ENCODE peak calls at places on chromosomes 13 and 19, in nine cellular contexts. Z is effector CD4-positive, alpha-beta T cell; G is fibroblast of pulmonary artery; H is stimulated activated CD4-positive, alpha-beta T cell treated with anti-CD3 and anti-CD28 coated beads, TNF-alpha, amount 100 ng/mL, for 48 hours; O is naive thymus-derived CD8-positive, alpha-beta T cell; F is AG09319; Q is stimulated activated CD8-positive, alpha-beta memory T cell treated with anti-CD3 and anti-CD28 coated beads, Interleukin-2, amount 100 ng/mL, for 1 hour; N is T47D; U is A172. Y is an unnamed sample.

GRCh38 chr19:48469056-48469881 is at the start of gene CYTH2:
- DNase-seq in N (peak; percentile 89), Q (peak; percentile 97), O (peak; percentile 100), G (peak; percentile 100), Z (peak; percentile 99), H (peak; percentile 97), U (peak; percentile 98), F (peak; percentile 64), Y (peak; percentile 99)

GRCh38 chr19:45344621-45345505 is 4.3 kb downstream of the KLC3 start:
- DNase-seq in H (no peak), U (no peak), F (no peak), N (no peak), Z (no peak), Q (no peak), G (no peak), O (no peak), Y (no peak)

GRCh38 chr13:41352935-41353801 is 42.1 kb downstream of the NAA16 start:
- DNase-seq in U (peak; percentile 52), G (peak; percentile 80), H (no peak), F (peak; percentile 5), Q (peak; percentile 21), N (no peak), O (peak; percentile 69), Z (peak; percentile 33), Y (no peak)

GRCh38 chr13:87234981-87235380 is 436.2 kb upstream of the SLITRK5 start:
- DNase-seq in F (no peak), N (no peak), Q (no peak), G (peak; percentile 11), H (no peak), O (no peak), Z (no peak), U (peak; percentile 52), Y (no peak)

GRCh38 chr19:50537306-50537685 is 23.6 kb upstream of the ASPDH start:
- DNase-seq in U (no peak), H (no peak), Q (no peak), G (no peak), Z (no peak), O (peak; percentile 45), F (no peak), N (no peak), Y (no peak)

GRCh38 chr13:50080856-50081105 is 65.5 kb downstream of the KCNRG start:
- DNase-seq in H (no peak), Q (no peak), F (no peak), G (peak; percentile 44), Z (no peak), N (no peak), U (no peak), O (no peak), Y (no peak)

GRCh38 chr19:41376241-41376997 is at the start of gene TMEM91:
- DNase-seq in Q (no peak), F (no peak), Z (no peak), U (no peak), O (no peak), G (peak; percentile 31), H (no peak), N (no peak), Y (no peak)

GRCh38 chr19:3420244-3420755 is 53.9 kb downstream of the NFIC start:
- DNase-seq in G (no peak), Q (no peak), Z (no peak), O (no peak), H (no peak), U (no peak), F (no peak), N (no peak), Y (no peak)

GRCh38 chr13:46119883-46120614 is 15.2 kb upstream of the CPB2 start:
- DNase-seq in U (peak; percentile 89), F (no peak), G (peak; percentile 74), O (no peak), H (no peak), Q (no peak), N (no peak), Z (no peak), Y (no peak)

GRCh38 chr19:51066393-51066792 is 1.5 kb upstream of the KLK13 start:
- DNase-seq in N (no peak), Z (no peak), G (no peak), F (no peak), U (no peak), O (no peak), H (no peak), Q (no peak), Y (no peak)

GRCh38 chr13:108860418-108860817 is 231.0 kb downstream of the MYO16 start:
- DNase-seq in N (no peak), U (no peak), F (no peak), H (no peak), Q (no peak), Z (no peak), G (no peak), O (no peak), Y (no peak)

GRCh38 chr13:114044486-114044885 is 70.6 kb upstream of the C13orf46 start:
- DNase-seq in Q (no peak), G (peak; percentile 38), Z (no peak), N (no peak), U (peak; percentile 16), H (no peak), F (no peak), O (no peak), Y (no peak)

GRCh38 chr13:66402071-66402470 is 828.1 kb downstream of the PCDH9 start:
- DNase-seq in U (no peak), N (no peak), H (no peak), Q (no peak), F (no peak), Z (no peak), O (no peak), G (peak; percentile 8), Y (no peak)

GRCh38 chr19:14761607-14762006 is 16.8 kb downstream of the ADGRE2 start:
- DNase-seq in Z (no peak), G (no peak), N (no peak), U (no peak), H (no peak), O (no peak), Q (no peak), F (no peak), Y (no peak)

GRCh38 chr13:73672492-73672891 is 461.7 kb downstream of the KLF12 start:
- DNase-seq in Z (no peak), O (no peak), Q (no peak), N (no peak), F (no peak), U (no peak), G (no peak), H (no peak), Y (no peak)

GRCh38 chr13:111519490-111520170 is 199.2 kb downstream of the TEX29 start:
- DNase-seq in Z (no peak), Q (no peak), G (no peak), F (no peak), U (no peak), H (no peak), N (no peak), O (no peak), Y (no peak)